ENCODE peak calls at places on chromosomes 3 and 15, in five cellular contexts. One of them, this sample, is unnamed. For H3K9me3, the result is how much of the 10 kb centered on the place peaks cover.

GRCh38 chr15:85583404-85584390 is 203.3 kb downstream of the AKAP13 start:
- DNase-seq in ovary: no peak
- DNase-seq in GM23248: no peak
- DNase-seq in A549: no peak
- DNase-seq in sigmoid colon: peak
- DNase-seq in this sample: no peak

GRCh38 chr3:160180581-160181216 is 44.5 kb upstream of the C3orf80 start:
- DNase-seq in sigmoid colon: peak
- DNase-seq in A549: no peak
- DNase-seq in ovary: no peak
- DNase-seq in GM23248: peak
- DNase-seq in this sample: no peak

GRCh38 chr3:76038949-76039348 is 253.6 kb upstream of the ZNF717 start:
- DNase-seq in sigmoid colon: no peak
- DNase-seq in GM23248: no peak
- DNase-seq in A549: no peak
- DNase-seq in ovary: no peak
- DNase-seq in this sample: no peak

GRCh38 chr3:158920375-158920774 is 118.5 kb downstream of the MFSD1 start:
- DNase-seq in ovary: no peak
- DNase-seq in A549: no peak
- DNase-seq in sigmoid colon: no peak
- DNase-seq in GM23248: peak
- DNase-seq in this sample: no peak

GRCh38 chr15:67070150-67070549 is 4.7 kb downstream of the SMAD3 start:
- DNase-seq in GM23248: no peak
- DNase-seq in A549: no peak
- DNase-seq in ovary: no peak
- DNase-seq in sigmoid colon: no peak
- DNase-seq in this sample: no peak

GRCh38 chr3:179149239-179149887 is 1.2 kb downstream of the PIK3CA start:
- DNase-seq in ovary: no peak
- DNase-seq in A549: peak
- DNase-seq in sigmoid colon: no peak
- DNase-seq in GM23248: peak
- DNase-seq in this sample: peak

GRCh38 chr3:98482717-98483482 is 14.6 kb upstream of the OR5K2 start:
- DNase-seq in GM23248: no peak
- DNase-seq in ovary: no peak
- DNase-seq in sigmoid colon: no peak
- DNase-seq in A549: no peak
- DNase-seq in this sample: no peak

GRCh38 chr3:25664066-25664809 is 469 bp downstream of the TOP2B start:
- DNase-seq in GM23248: peak
- DNase-seq in ovary: peak
- DNase-seq in A549: peak
- DNase-seq in sigmoid colon: peak
- DNase-seq in this sample: peak

GRCh38 chr3:126415661-126416591 is 21.2 kb downstream of the CFAP100 start:
- DNase-seq in sigmoid colon: peak
- DNase-seq in A549: no peak
- DNase-seq in ovary: no peak
- DNase-seq in GM23248: no peak
- DNase-seq in this sample: no peak

GRCh38 chr15:38598749-38599148 is 34.1 kb upstream of the RASGRP1 start:
- DNase-seq in ovary: no peak
- DNase-seq in sigmoid colon: no peak
- DNase-seq in A549: no peak
- DNase-seq in GM23248: no peak
- DNase-seq in this sample: no peak

GRCh38 chr3:43884581-43884980 is 193.8 kb downstream of the ABHD5 start:
- DNase-seq in ovary: peak
- DNase-seq in A549: no peak
- DNase-seq in GM23248: no peak
- DNase-seq in sigmoid colon: no peak
- DNase-seq in this sample: no peak

GRCh38 chr3:194536883-194537637 is 50.3 kb upstream of the ATP13A3 start:
- DNase-seq in ovary: peak
- DNase-seq in sigmoid colon: peak
- DNase-seq in GM23248: peak
- DNase-seq in A549: no peak
- DNase-seq in this sample: peak

GRCh38 chr3:169402667-169403360 is 260.7 kb downstream of the MECOM start:
- DNase-seq in A549: no peak
- DNase-seq in sigmoid colon: no peak
- DNase-seq in ovary: no peak
- DNase-seq in GM23248: no peak
- DNase-seq in this sample: no peak

GRCh38 chr15:85587707-85588441 is 206.9 kb downstream of the KLHL25 start:
- DNase-seq in sigmoid colon: no peak
- DNase-seq in A549: no peak
- DNase-seq in GM23248: peak
- DNase-seq in ovary: no peak
- DNase-seq in this sample: no peak

GRCh38 chr3:172154768-172155649 is 115.6 kb downstream of the FNDC3B start:
- DNase-seq in A549: no peak
- DNase-seq in sigmoid colon: no peak
- DNase-seq in GM23248: peak
- DNase-seq in ovary: no peak
- DNase-seq in this sample: no peak

GRCh38 chr3:51711352-51712019 is 4.6 kb downstream of the GRM2 start:
- DNase-seq in sigmoid colon: no peak
- DNase-seq in A549: no peak
- DNase-seq in GM23248: no peak
- DNase-seq in ovary: peak
- DNase-seq in this sample: no peak

GRCh38 chr15:88454867-88455810 is 12.0 kb downstream of the MRPL46 start:
- DNase-seq in A549: peak
- DNase-seq in sigmoid colon: peak
- DNase-seq in GM23248: peak
- DNase-seq in ovary: peak
- DNase-seq in this sample: peak

GRCh38 chr3:37905987-37906674 is 44.5 kb downstream of the CTDSPL start:
- DNase-seq in A549: no peak
- DNase-seq in sigmoid colon: no peak
- DNase-seq in ovary: no peak
- DNase-seq in GM23248: peak
- DNase-seq in this sample: no peak

GRCh38 chr3:193942516-193943055 is 193.4 kb upstream of the HES1 start:
- DNase-seq in sigmoid colon: no peak
- DNase-seq in A549: no peak
- DNase-seq in ovary: no peak
- DNase-seq in GM23248: no peak
- DNase-seq in this sample: no peak

GRCh38 chr15:82047493-82048446 is 2.0 kb upstream of the MEX3B start:
- DNase-seq in ovary: no peak
- DNase-seq in A549: peak
- DNase-seq in sigmoid colon: no peak
- DNase-seq in GM23248: peak
- DNase-seq in this sample: peak

GRCh38 chr3:113783980-113784379 is 37.1 kb downstream of the ATP6V1A start:
- DNase-seq in A549: no peak
- DNase-seq in GM23248: peak
- DNase-seq in sigmoid colon: no peak
- DNase-seq in ovary: no peak
- DNase-seq in this sample: no peak

GRCh38 chr15:101652783-101653430 is 726 bp upstream of the TM2D3 start:
- DNase-seq in sigmoid colon: peak
- DNase-seq in ovary: no peak
- DNase-seq in GM23248: peak
- DNase-seq in A549: no peak
- DNase-seq in this sample: no peak

GRCh38 chr3:111859061-111859973 is at the start of gene PHLDB2:
- DNase-seq in sigmoid colon: peak
- DNase-seq in GM23248: peak
- DNase-seq in ovary: peak
- DNase-seq in A549: peak
- DNase-seq in this sample: peak

GRCh38 chr3:55484191-55484644 is 2.9 kb downstream of the WNT5A start:
- DNase-seq in A549: no peak
- DNase-seq in GM23248: no peak
- DNase-seq in ovary: peak
- DNase-seq in sigmoid colon: no peak
- DNase-seq in this sample: no peak

DNA sequence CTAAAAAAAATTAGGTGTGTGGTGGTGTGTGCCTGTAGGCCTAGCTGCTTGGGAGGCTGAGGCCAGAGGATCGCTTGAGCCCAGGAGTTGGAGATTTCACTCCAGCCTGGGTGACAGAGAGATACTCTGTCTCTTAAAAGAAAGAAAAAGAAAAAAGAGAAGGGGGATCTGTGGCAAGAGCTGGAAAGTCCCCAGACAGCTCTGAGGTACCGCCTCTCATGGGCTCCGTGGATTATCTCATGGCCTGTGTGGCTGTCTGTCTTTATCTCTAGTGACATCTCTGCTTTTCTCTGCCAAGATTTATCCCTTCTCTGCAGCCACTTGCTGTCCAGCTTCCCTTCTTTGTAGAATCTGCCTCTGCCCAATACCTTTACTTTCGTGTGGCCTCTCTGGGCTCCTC is 5.7 kb downstream of the EXOSC7 start:
- DNase-seq in A549: no peak
- DNase-seq in ovary: no peak
- DNase-seq in GM23248: no peak
- DNase-seq in sigmoid colon: no peak
- DNase-seq in this sample: no peak
- H3K9me3 ChIP-seq in A549: under half
- H3K9me3 ChIP-seq in ovary: under half
- H3K9me3 ChIP-seq in GM23248: under half
- H3K9me3 ChIP-seq in sigmoid colon: under half
- H3K9me3 ChIP-seq in this sample: under half

DNA sequence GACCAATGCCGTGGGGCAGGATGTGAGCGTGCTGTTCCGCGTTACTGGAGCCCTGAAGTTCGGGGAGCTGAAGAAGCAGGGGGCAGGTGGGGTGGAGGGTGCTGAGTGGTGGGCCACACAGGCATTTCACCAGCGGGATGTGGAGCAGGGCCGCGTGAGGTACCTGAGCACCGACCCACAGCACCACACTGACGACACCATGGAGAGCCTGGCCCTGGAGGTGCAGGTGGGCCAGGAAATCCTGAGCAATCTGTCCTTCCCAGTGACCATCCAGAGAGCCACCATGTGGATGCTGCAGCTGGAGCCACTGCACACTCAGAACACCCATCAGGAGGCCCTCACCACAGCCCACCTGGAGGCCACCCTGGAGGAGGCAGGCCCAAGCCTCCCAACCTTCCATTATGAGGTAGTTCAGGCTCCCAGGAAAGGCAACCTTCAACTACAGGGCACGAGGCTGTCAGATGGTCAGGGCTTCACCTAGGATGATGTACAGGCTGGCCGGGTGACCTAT is 179.6 kb downstream of the TBC1D2B start:
- DNase-seq in sigmoid colon: peak
- DNase-seq in GM23248: no peak
- DNase-seq in A549: no peak
- DNase-seq in ovary: no peak
- DNase-seq in this sample: no peak
- H3K9me3 ChIP-seq in sigmoid colon: under half
- H3K9me3 ChIP-seq in GM23248: under half
- H3K9me3 ChIP-seq in A549: under half
- H3K9me3 ChIP-seq in ovary: under half
- H3K9me3 ChIP-seq in this sample: under half

DNA sequence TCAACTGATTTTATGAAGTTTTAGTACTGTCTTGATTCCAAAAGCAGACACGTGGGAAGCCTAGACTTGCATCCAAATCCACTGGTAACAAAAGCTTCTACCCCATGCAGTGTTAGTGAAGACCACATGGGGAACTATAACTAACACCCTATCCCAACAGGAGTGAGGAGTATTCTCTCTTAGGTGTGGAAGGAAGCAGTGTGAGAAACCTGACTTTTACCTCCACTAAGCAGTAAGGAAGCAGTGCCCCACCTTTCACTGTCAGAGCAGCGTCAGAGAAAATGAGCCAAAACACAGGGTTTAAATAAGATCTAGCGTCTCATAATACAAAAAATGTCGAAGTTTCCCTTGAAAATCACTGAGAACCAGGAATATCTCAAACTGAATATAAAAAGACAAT is 60.5 kb downstream of the DLG1 start:
- DNase-seq in sigmoid colon: no peak
- DNase-seq in A549: no peak
- DNase-seq in GM23248: no peak
- DNase-seq in ovary: no peak
- DNase-seq in this sample: no peak
- H3K9me3 ChIP-seq in sigmoid colon: under half
- H3K9me3 ChIP-seq in A549: under half
- H3K9me3 ChIP-seq in GM23248: under half
- H3K9me3 ChIP-seq in ovary: under half
- H3K9me3 ChIP-seq in this sample: under half

DNA sequence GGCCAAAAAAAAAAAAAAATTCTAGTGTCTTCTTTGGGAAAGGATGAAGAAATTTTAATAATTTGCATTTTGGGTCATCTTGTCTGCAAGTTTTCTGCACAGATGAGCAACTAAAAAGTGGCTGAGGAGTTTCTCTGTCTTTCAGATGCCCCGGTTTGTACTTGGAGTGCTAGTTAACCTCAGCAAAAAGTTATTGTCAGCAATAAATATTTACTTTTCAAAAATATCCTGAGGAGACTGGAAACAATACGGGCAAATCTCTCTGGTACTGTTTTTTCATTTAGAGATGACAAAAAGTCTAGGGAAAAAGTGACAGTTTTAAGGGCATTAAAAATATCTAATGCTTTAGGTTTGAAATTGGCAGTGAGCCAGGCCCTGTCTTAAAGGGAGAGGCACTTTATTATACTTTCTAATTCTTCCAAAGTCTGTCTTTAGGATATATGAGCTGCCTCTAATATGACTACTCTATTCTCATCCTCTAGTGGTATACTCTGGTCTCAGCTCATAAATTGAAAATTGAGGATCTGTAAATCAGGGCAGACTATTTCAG is 436.0 kb upstream of the NR2F2 start:
- DNase-seq in GM23248: peak
- DNase-seq in A549: no peak
- DNase-seq in sigmoid colon: no peak
- DNase-seq in ovary: no peak
- DNase-seq in this sample: peak
- H3K9me3 ChIP-seq in GM23248: under half
- H3K9me3 ChIP-seq in A549: under half
- H3K9me3 ChIP-seq in sigmoid colon: under half
- H3K9me3 ChIP-seq in ovary: under half
- H3K9me3 ChIP-seq in this sample: under half